ENCODE peak calls at places on chromosomes 6 and 20, in four cellular contexts. G, F, E and L are unnamed samples.

GRCh38 chr20:21182832-21183563 is 57.1 kb downstream of the KIZ start:
- DNase-seq in E (no peak), F (no peak), G (no peak), L (peak)

GRCh38 chr6:137271245-137272183 is 52.3 kb upstream of the IFNGR1 start:
- DNase-seq in G (no peak), E (no peak), F (no peak), L (no peak)

GRCh38 chr20:57663241-57663640 is 43.0 kb upstream of the ZBP1 start:
- DNase-seq in F (peak), G (no peak), E (no peak), L (no peak)

GRCh38 chr20:58366016-58366415 is 23.0 kb upstream of the VAPB start:
- DNase-seq in E (no peak), G (no peak), F (no peak), L (no peak)

GRCh38 chr20:17646209-17646717 is 35.8 kb downstream of the RRBP1 start:
- DNase-seq in E (no peak), G (no peak), F (peak), L (no peak)

GRCh38 chr6:6981923-6982322 is 125.8 kb upstream of the RREB1 start:
- DNase-seq in G (no peak), E (no peak), F (no peak), L (no peak)

GRCh38 chr20:43985121-43985520 is 70.5 kb downstream of the TOX2 start:
- DNase-seq in G (no peak), E (no peak), F (no peak), L (no peak)

GRCh38 chr6:79872986-79873385 is 74.4 kb downstream of the ELOVL4 start:
- DNase-seq in E (no peak), F (no peak), G (no peak), L (peak)

GRCh38 chr6:96015321-96015790 is 418 bp upstream of the FUT9 start:
- DNase-seq in G (no peak), E (peak), F (peak), L (no peak)

GRCh38 chr20:19661717-19662637 is 96.1 kb upstream of the RIN2 start:
- DNase-seq in G (peak), E (peak), F (no peak), L (peak)

GRCh38 chr6:33314943-33315752 is 1.3 kb upstream of the TAPBP start:
- DNase-seq in F (no peak), G (peak), E (no peak), L (no peak)

GRCh38 chr6:130473886-130474285 is 108.1 kb downstream of the TMEM200A start:
- DNase-seq in F (no peak), G (no peak), E (no peak), L (no peak)

GRCh38 chr20:35091808-35092523 is 641 bp downstream of the TRPC4AP start:
- DNase-seq in E (no peak), G (no peak), F (no peak), L (no peak)

GRCh38 chr20:346640-347316 is at the start of gene NRSN2:
- DNase-seq in F (no peak), E (peak), G (peak), L (no peak)

GRCh38 chr6:73299171-73300073 is 36.4 kb upstream of the KHDC1 start:
- DNase-seq in G (no peak), F (no peak), E (no peak), L (no peak)

GRCh38 chr6:107870379-107870778 is 46.3 kb upstream of the SCML4 start:
- DNase-seq in F (no peak), G (no peak), E (no peak), L (peak)

GRCh38 chr6:43292341-43292740 is 5.7 kb upstream of the SLC22A7 start:
- DNase-seq in E (no peak), G (no peak), F (peak), L (no peak)

GRCh38 chr20:55216525-55217242 is 741.3 kb downstream of the DOK5 start:
- DNase-seq in G (no peak), E (no peak), F (no peak), L (no peak)

GRCh38 chr20:39850821-39851330 is 838.2 kb downstream of the MAFB start:
- DNase-seq in E (no peak), G (no peak), F (no peak), L (peak)

GRCh38 chr6:159013229-159013628 is 13.2 kb upstream of the RSPH3 start:
- DNase-seq in E (no peak), G (no peak), F (no peak), L (no peak)

GRCh38 chr6:151763938-151764680 is 43.4 kb upstream of the ESR1 start:
- DNase-seq in F (no peak), E (peak), G (peak), L (no peak)

DNA sequence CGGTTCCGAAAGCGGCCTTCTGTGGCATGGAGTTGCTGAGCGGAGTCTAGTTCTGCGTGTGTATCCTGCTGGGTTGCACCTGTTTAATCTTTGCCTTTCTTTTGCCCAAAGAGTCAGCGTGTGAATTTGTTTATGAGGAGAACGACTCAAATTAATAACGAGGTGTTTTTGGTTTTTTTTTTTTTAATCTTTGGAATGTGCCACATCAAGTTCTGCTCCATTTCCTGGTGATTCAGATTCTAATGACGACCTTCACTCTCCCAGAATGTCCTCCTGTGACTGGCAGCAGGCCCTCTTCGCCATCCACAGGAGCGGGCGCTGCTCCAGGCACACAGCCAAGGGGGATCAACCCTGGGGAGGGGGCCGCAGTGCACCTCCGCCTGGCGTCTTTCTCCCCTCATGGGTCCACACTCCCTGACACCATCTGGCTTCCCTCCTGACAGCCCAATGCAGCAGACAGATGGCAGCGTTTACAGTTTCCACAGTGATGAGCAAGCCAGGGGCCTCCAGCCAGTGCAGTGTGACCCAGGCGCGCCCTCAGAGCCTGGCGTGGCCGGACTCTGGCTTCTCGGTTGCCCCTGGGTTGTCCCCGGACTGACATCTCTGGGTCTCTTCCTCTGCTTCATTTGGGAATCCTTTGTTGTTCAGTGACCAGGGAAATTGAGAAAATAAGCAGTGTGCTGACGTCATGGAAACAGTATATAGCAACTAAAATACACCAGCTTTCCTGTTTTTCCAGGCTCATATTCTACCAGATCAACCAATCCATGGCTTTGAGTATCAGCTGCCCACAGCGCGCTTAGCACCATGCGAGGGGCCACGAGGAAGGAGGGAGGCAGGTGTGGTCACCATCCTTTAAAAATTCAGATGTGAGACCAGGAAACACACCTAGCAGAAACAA is 27.4 kb upstream of the AFDN start:
- DNase-seq in G (no peak), F (no peak), E (no peak), L (no peak)
- TF ChIP-seq CTCF in G (no peak), F (no peak), E (no peak), L (no peak)

DNA sequence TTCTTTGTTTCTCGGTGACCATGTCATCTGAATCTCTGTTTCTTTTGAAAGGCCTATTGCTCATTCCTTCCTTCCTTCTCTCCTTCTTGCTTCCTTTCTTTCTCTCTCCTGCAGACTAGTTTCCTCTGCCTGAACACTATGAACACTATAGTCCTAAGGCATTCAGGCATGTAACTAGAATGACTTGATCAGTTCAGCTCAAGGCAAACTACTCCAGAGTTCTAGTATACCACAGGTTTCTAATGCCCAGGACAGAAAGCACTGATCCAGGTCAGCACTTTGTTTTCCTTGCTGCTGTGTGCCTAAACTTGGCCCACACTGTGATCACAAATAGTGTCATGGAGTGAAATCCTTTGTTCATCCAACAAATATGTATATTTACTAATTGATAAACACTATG is 324.1 kb upstream of the GJE1 start:
- DNase-seq in G (no peak), E (no peak), F (no peak), L (no peak)
- TF ChIP-seq CTCF in G (no peak), E (no peak), F (no peak), L (no peak)

DNA sequence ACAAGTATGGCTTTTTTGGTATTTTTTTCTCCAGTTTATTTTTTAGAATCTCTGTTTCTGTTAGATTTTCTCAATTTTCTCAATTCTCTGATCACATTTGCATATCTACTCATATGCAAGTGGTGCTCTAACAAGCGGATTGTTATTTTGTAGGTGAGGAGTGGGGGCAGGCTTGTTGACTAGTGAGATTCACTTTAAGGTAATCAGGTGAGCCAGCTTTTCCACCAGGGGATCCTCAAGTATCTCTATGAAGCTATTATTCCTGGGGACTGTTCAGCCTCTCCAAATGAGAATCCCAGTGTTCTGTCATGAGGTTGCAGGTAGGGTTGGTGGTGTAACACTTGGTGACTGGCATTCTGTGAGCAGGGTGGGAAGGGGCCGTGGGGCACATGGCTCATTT is 274.3 kb upstream of the FERMT1 start:
- DNase-seq in G (no peak), F (no peak), E (no peak), L (no peak)
- TF ChIP-seq CTCF in G (no peak), F (no peak), E (no peak), L (no peak)

GRCh38 chr6:704037-704436 is 11.1 kb upstream of the EXOC2 start:
- DNase-seq in G (no peak), F (no peak), E (no peak), L (no peak)

GRCh38 chr6:700490-700889 is 7.6 kb upstream of the EXOC2 start:
- DNase-seq in F (no peak), E (no peak), G (no peak), L (no peak)

GRCh38 chr6:703562-703961 is 10.6 kb upstream of the EXOC2 start:
- DNase-seq in F (no peak), G (no peak), E (no peak), L (no peak)

GRCh38 chr6:701215-701614 is 8.3 kb upstream of the EXOC2 start:
- DNase-seq in E (no peak), G (no peak), F (no peak), L (no peak)

DNA sequence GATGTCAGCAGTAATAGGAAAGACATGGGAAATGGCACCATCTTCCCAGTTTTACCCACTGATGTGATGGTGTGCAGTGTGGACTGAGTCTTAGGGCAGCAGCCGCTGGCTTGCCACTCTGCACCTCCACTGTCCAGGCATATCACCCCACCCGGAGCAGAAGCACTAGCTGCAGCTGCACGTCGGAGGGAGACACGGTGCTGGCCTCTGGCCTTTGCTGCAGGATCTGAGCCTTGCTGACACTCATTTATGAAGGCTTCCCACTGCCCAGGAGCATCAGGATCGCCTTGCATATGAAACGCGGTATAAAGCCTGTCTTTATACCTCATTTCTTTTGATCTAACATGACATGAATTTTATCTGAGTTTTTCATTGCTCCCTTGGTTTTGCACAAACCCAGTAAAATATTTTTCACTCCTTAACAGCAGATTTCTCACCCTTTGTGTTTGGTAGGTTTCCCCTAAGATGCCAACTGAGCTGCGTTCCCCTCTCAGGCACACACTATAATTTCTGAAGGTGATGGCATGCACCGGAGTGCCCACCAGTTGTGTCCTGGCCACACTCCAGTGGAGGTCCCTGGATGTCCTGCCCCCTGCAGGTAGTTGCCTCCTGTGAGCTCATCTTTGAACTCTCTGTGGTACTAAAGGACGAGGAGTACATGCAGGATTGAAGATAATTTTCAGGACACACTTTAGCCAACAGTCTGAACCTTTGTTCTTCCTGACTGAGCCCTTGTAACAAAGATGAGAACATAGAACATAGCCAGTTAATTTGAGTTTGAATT is 8.9 kb upstream of the EXOC2 start:
- DNase-seq in F (no peak), G (no peak), E (no peak), L (no peak)
- TF ChIP-seq CTCF in F (peak), G (no peak), E (peak), L (no peak)

GRCh38 chr6:8494730-8495129 is 59.4 kb upstream of the SLC35B3 start:
- DNase-seq in G (no peak), F (no peak), E (no peak), L (no peak)

DNA sequence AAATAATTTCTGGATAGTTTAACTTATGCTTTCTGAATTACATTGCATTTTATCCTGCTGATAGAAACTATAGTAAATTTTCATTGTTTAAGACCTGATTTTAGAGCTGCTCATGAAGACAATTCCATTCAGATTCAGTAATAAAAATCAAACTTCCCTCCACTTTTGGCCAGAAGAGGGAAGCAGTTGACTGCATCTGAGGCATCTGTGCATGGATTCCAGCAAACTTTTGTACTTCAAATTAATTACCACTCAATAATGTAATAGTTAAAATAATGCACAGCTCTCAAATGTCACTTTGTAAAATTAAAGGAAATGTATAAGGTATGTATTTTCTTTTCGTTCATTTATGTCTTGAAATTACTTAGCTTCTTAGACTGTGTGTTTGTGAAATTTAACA is 64.2 kb upstream of the SLC35B3 start:
- DNase-seq in G (no peak), E (peak), F (no peak), L (no peak)
- TF ChIP-seq CTCF in G (no peak), E (peak), F (peak), L (peak)

GRCh38 chr6:36839819-36840379 is 655 bp upstream of the CPNE5 start:
- DNase-seq in G (peak), F (no peak), E (peak), L (no peak)
- TF ChIP-seq CTCF in G (peak), F (peak), E (peak), L (peak)

GRCh38 chr6:41801380-41801779 is 13.9 kb downstream of the TOMM6 start:
- DNase-seq in G (no peak), F (no peak), E (no peak), L (no peak)
- TF ChIP-seq CTCF in G (no peak), F (peak), E (peak), L (peak)

GRCh38 chr6:118451839-118452238 is 96.3 kb upstream of the PLN start:
- DNase-seq in E (no peak), G (no peak), F (no peak), L (no peak)

GRCh38 chr6:118456982-118457381 is 91.1 kb upstream of the PLN start:
- DNase-seq in F (no peak), E (no peak), G (no peak), L (no peak)
- TF ChIP-seq CTCF in F (no peak), E (no peak), G (no peak), L (no peak)